ENCODE peak calls at places on chromosomes 16 and 17, in nine cellular contexts. X is mucosa of gallbladder; O is A549; C is upper lobe of right lung; H is activated CD4-positive, CD25-positive, alpha-beta regulatory T cell; Q is activated naive CD4-positive, alpha-beta T cell; T is CD8-positive, alpha-beta memory T cell; G is ACHN; J is lower leg skin. K is an unnamed sample.

GRCh38 chr17:31283841-31284240 is 13.2 kb downstream of the OMG start:
- DNase-seq in X (no peak), O (no peak), C (no peak), H (no peak), Q (no peak), T (no peak), G (no peak), J (no peak), K (no peak)

GRCh38 chr16:12754824-12755543 is 48.7 kb downstream of the CPPED1 start:
- DNase-seq in X (no peak), O (no peak), C (no peak), H (no peak), Q (no peak), T (no peak), G (no peak), J (no peak), K (no peak)

GRCh38 chr17:27218719-27219488 is 75.0 kb upstream of the WSB1 start:
- DNase-seq in X (no peak), O (no peak), C (no peak), H (no peak), Q (no peak), T (no peak), G (no peak), J (no peak), K (no peak)

GRCh38 chr16:17305694-17306093 is 165.1 kb downstream of the XYLT1 start:
- DNase-seq in X (no peak), O (no peak), C (no peak), H (peak; percentile 11), Q (no peak), T (no peak), G (no peak), J (no peak), K (no peak)

GRCh38 chr17:16322636-16323035 is 30.6 kb downstream of the CENPV start:
- DNase-seq in X (no peak), O (no peak), C (no peak), H (no peak), Q (no peak), T (no peak), G (no peak), J (no peak), K (no peak)

GRCh38 chr17:66474810-66475497 is 172.5 kb downstream of the PRKCA start:
- DNase-seq in X (no peak), O (no peak), C (no peak), H (no peak), Q (no peak), T (no peak), G (no peak), J (no peak), K (no peak)

GRCh38 chr17:31798205-31798724 is 60.8 kb downstream of the COPRS start:
- DNase-seq in X (no peak), O (no peak), C (no peak), H (no peak), Q (no peak), T (no peak), G (no peak), J (peak; percentile 40), K (no peak)

GRCh38 chr16:86074651-86075487 is 175.9 kb downstream of the IRF8 start:
- DNase-seq in X (no peak), O (no peak), C (peak; percentile 60), H (no peak), Q (no peak), T (no peak), G (no peak), J (peak; percentile 82), K (peak; percentile 37)

GRCh38 chr17:80649672-80650338 is 105.2 kb downstream of the RPTOR start:
- DNase-seq in X (peak; percentile 27), O (peak; percentile 68), C (no peak), H (peak; percentile 40), Q (peak; percentile 54), T (no peak), G (peak; percentile 83), J (no peak), K (peak; percentile 80)

GRCh38 chr17:81941484-81942166 is 4.5 kb upstream of the PYCR1 start:
- DNase-seq in X (no peak), O (no peak), C (peak; percentile 64), H (no peak), Q (no peak), T (no peak), G (no peak), J (no peak), K (no peak)

GRCh38 chr16:68790130-68790761 is 53.1 kb upstream of the TANGO6 start:
- DNase-seq in X (peak; percentile 58), O (peak; percentile 67), C (no peak), H (no peak), Q (no peak), T (no peak), G (peak; percentile 93), J (no peak), K (no peak)

GRCh38 chr17:33205552-33205951 is 87.5 kb downstream of the ASIC2 start:
- DNase-seq in X (no peak), O (no peak), C (no peak), H (no peak), Q (no peak), T (no peak), G (no peak), J (peak; percentile 23), K (no peak)

GRCh38 chr17:18966831-18967624 is 15.1 kb downstream of the SLC5A10 start:
- DNase-seq in X (no peak), O (no peak), C (no peak), H (no peak), Q (no peak), T (no peak), G (no peak), J (no peak), K (no peak)

GRCh38 chr17:4739122-4740024 is at the start of the genes CXCL16 and ZMYND15:
- DNase-seq in X (peak; percentile 48), O (peak; percentile 39), C (peak; percentile 88), H (no peak), Q (peak; percentile 45), T (peak; percentile 69), G (peak; percentile 44), J (peak; percentile 92), K (no peak)

GRCh38 chr17:27544350-27545131 is 86.4 kb upstream of the LGALS9 start:
- DNase-seq in X (no peak), O (no peak), C (no peak), H (no peak), Q (no peak), T (no peak), G (no peak), J (no peak), K (no peak)

GRCh38 chr16:5143761-5144620 is 46.4 kb upstream of the EEF2KMT start:
- DNase-seq in X (no peak), O (peak; percentile 17), C (no peak), H (no peak), Q (no peak), T (no peak), G (no peak), J (no peak), K (no peak)

GRCh38 chr16:88381820-88382451 is 823 bp upstream of the ZNF469 start:
- DNase-seq in X (no peak), O (no peak), C (peak; percentile 79), H (no peak), Q (no peak), T (no peak), G (no peak), J (no peak), K (peak; percentile 44)

GRCh38 chr17:76008630-76009425 is 8.2 kb downstream of the CDK3 start:
- DNase-seq in X (no peak), O (no peak), C (no peak), H (no peak), Q (no peak), T (no peak), G (no peak), J (no peak), K (no peak)

GRCh38 chr17:78140169-78141051 is 5.8 kb upstream of the C17orf99 start:
- DNase-seq in X (peak; percentile 91), O (peak; percentile 100), C (peak; percentile 99), H (peak; percentile 72), Q (peak; percentile 87), T (peak; percentile 93), G (peak; percentile 95), J (peak; percentile 99), K (peak; percentile 97)

GRCh38 chr17:48153711-48154642 is 46.4 kb downstream of the SNX11 start:
- DNase-seq in X (peak; percentile 76), O (peak; percentile 74), C (no peak), H (no peak), Q (no peak), T (no peak), G (peak; percentile 60), J (no peak), K (no peak)

GRCh38 chr16:57444711-57445110 is 2.5 kb downstream of the CIAPIN1 start:
- DNase-seq in X (no peak), O (no peak), C (no peak), H (no peak), Q (no peak), T (no peak), G (no peak), J (no peak), K (no peak)

GRCh38 chr17:64599187-64599676 is 62.9 kb downstream of the SMURF2 start:
- DNase-seq in X (peak; percentile 15), O (no peak), C (no peak), H (no peak), Q (peak; percentile 25), T (peak; percentile 37), G (no peak), J (no peak), K (no peak)

GRCh38 chr17:76384222-76384986 is at the start of gene SPHK1:
- DNase-seq in X (peak; percentile 61), O (peak; percentile 84), C (peak; percentile 88), H (peak; percentile 34), Q (peak; percentile 51), T (peak; percentile 37), G (peak; percentile 80), J (peak; percentile 93), K (no peak)

GRCh38 chr17:78947235-78948153 is 22.3 kb upstream of the TIMP2 start:
- DNase-seq in X (peak; percentile 51), O (no peak), C (no peak), H (no peak), Q (no peak), T (no peak), G (no peak), J (no peak), K (no peak)

GRCh38 chr17:78498848-78499247 is 78.3 kb downstream of the DNAH17 start:
- DNase-seq in X (no peak), O (no peak), C (peak; percentile 48), H (no peak), Q (no peak), T (no peak), G (no peak), J (no peak), K (no peak)

GRCh38 chr17:2181206-2181983 is 122.2 kb downstream of the SMG6 start:
- DNase-seq in X (peak; percentile 51), O (no peak), C (no peak), H (no peak), Q (no peak), T (no peak), G (no peak), J (peak; percentile 89), K (no peak)

GRCh38 chr17:80116923-80117380 is 15.6 kb downstream of the GAA start:
- DNase-seq in X (no peak), O (no peak), C (no peak), H (no peak), Q (no peak), T (no peak), G (no peak), J (no peak), K (peak; percentile 48)